ENCODE peak calls at places on chromosomes 12 and 14, in four cellular contexts. K, X, F and J are unnamed samples.

GRCh38 chr12:3551386-3551785 is 60.4 kb downstream of the PRMT8 start:
- DNase-seq in X (no peak), F (no peak), K (no peak), J (peak)

GRCh38 chr12:2894961-2895360 is 4.3 kb downstream of the TULP3 start:
- DNase-seq in F (no peak), X (no peak), K (no peak), J (no peak)

GRCh38 chr14:30484976-30485375 is 74.0 kb upstream of the G2E3 start:
- DNase-seq in K (no peak), F (no peak), X (no peak), J (no peak)

GRCh38 chr12:15049456-15050153 is 76.8 kb downstream of the PDE6H start:
- DNase-seq in X (no peak), F (no peak), K (no peak), J (no peak)

GRCh38 chr14:81727243-81727642 is 193.6 kb upstream of the SEL1L start:
- DNase-seq in X (no peak), K (no peak), F (peak), J (no peak)

GRCh38 chr14:100025111-100025510 is 40.1 kb upstream of the EVL start:
- DNase-seq in X (no peak), F (no peak), K (peak), J (no peak)

GRCh38 chr14:74962493-74962892 is 7.1 kb upstream of the PGF start:
- DNase-seq in X (no peak), K (no peak), F (no peak), J (no peak)

GRCh38 chr12:95763809-95764253 is 26.7 kb downstream of the NTN4 start:
- DNase-seq in K (no peak), F (peak), X (no peak), J (peak)

GRCh38 chr14:81710232-81710845 is 176.7 kb upstream of the SEL1L start:
- DNase-seq in X (no peak), F (peak), K (peak), J (no peak)

GRCh38 chr14:81805785-81806184 is 272.1 kb upstream of the SEL1L start:
- DNase-seq in K (no peak), X (no peak), F (no peak), J (no peak)

GRCh38 chr14:92649934-92650545 is 98.4 kb downstream of the LGMN start:
- DNase-seq in K (no peak), F (no peak), X (peak), J (peak)

GRCh38 chr14:24052656-24053547 is 1.1 kb downstream of the CARMIL3 start:
- DNase-seq in X (no peak), F (peak), K (no peak), J (no peak)

GRCh38 chr12:127957001-127957660 is 309.8 kb upstream of the TMEM132C start:
- DNase-seq in K (no peak), X (no peak), F (no peak), J (no peak)

GRCh38 chr12:51269174-51270066 is 795 bp downstream of the SMAGP start:
- DNase-seq in K (peak), F (peak), X (no peak), J (peak)

GRCh38 chr12:61213646-61214045 is 1046.6 kb upstream of the USP15 start:
- DNase-seq in F (no peak), K (no peak), X (no peak), J (no peak)

GRCh38 chr14:45120109-45120508 is 14.2 kb downstream of the FKBP3 start:
- DNase-seq in F (no peak), K (no peak), X (no peak), J (no peak)

GRCh38 chr12:991350-992278 is 591 bp downstream of the ERC1 start:
- DNase-seq in X (no peak), F (no peak), K (no peak), J (no peak)

GRCh38 chr12:98188649-98189048 is 326.7 kb upstream of the TMPO start:
- DNase-seq in K (peak), X (no peak), F (no peak), J (no peak)

GRCh38 chr12:66087365-66087943 is 43.1 kb downstream of the LLPH start:
- DNase-seq in K (peak), X (no peak), F (peak), J (peak)

GRCh38 chr14:89290813-89291212 is 126.2 kb downstream of the FOXN3 start:
- DNase-seq in X (no peak), K (no peak), F (no peak), J (no peak)

GRCh38 chr12:49662998-49663843 is 39.9 kb downstream of the PRPF40B start:
- DNase-seq in X (no peak), K (peak), F (peak), J (peak)

GRCh38 chr14:101365329-101366158 is 195.8 kb upstream of the DIO3 start:
- DNase-seq in K (no peak), X (no peak), F (no peak), J (no peak)

GRCh38 chr14:67166450-67166853 is 22.8 kb upstream of the GARIN2 start:
- DNase-seq in K (peak), X (no peak), F (peak), J (no peak)

GRCh38 chr12:130087222-130087621 is 75.0 kb upstream of the FZD10 start:
- DNase-seq in K (no peak), F (no peak), X (no peak), J (no peak)

GRCh38 chr12:110354172-110354780 is 49.2 kb downstream of the ANAPC7 start:
- DNase-seq in X (no peak), F (no peak), K (no peak), J (no peak)

GRCh38 chr12:122864894-122865253 is 29.6 kb downstream of the HIP1R start:
- DNase-seq in F (no peak), K (no peak), X (no peak), J (no peak)

GRCh38 chr12:122865268-122866231 is 30.3 kb downstream of the HIP1R start:
- DNase-seq in X (no peak), K (no peak), F (no peak), J (peak)

GRCh38 chr12:122867701-122868461 is 28.0 kb downstream of the VPS37B start:
- DNase-seq in F (peak), X (no peak), K (no peak), J (peak)

GRCh38 chr12:122866950-122867607 is 28.8 kb downstream of the VPS37B start:
- DNase-seq in F (no peak), K (no peak), X (no peak), J (peak)

DNA sequence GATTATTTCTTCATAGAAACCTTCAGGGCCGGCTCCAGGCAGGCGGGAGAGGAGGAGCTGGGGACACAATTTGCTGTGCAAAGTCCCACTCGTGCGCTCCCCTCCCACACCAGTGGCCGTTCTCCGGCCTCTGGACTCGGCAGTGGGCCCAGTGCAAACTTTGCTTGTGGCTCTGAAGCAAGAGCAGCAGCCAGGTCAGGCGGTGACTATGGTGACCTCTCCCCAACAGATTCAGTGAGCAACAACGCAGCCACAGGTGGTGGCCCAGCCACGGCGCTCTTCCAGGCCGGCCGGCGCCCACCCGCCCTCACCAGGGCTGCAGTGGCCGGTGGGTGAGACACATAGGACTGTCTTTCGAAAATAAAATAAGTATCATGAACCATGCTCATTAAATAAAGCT is 29.5 kb downstream of the VPS37B start:
- DNase-seq in F (no peak), K (no peak), X (no peak), J (peak)
- H3K27ac ChIP-seq in F (no peak), K (no peak), X (no peak), J (peak)

GRCh38 chr14:32381869-32382268 is 52.8 kb downstream of the AKAP6 start:
- DNase-seq in X (no peak), K (no peak), F (no peak), J (no peak)
- H3K27ac ChIP-seq in X (no peak), K (no peak), F (no peak), J (no peak)

GRCh38 chr12:79766705-79767464 is 76.1 kb upstream of the PAWR start:
- DNase-seq in X (no peak), F (no peak), K (no peak), J (no peak)

GRCh38 chr12:79773896-79774295 is 83.1 kb upstream of the PAWR start:
- DNase-seq in X (no peak), F (no peak), K (no peak), J (no peak)

GRCh38 chr12:79765157-79765556 is 74.4 kb upstream of the PAWR start:
- DNase-seq in X (no peak), F (no peak), K (no peak), J (no peak)

GRCh38 chr12:79769189-79769859 is 78.6 kb upstream of the PAWR start:
- DNase-seq in F (peak), X (no peak), K (no peak), J (no peak)

GRCh38 chr12:79769860-79770485 is 79.2 kb upstream of the PAWR start:
- DNase-seq in K (no peak), F (no peak), X (no peak), J (no peak)
- H3K27ac ChIP-seq in K (no peak), F (peak), X (no peak), J (peak)

GRCh38 chr14:47857646-47858045 is 182.2 kb upstream of the MDGA2 start:
- DNase-seq in F (no peak), X (no peak), K (peak), J (no peak)

GRCh38 chr14:47863441-47863840 is 188.0 kb upstream of the MDGA2 start:
- DNase-seq in F (no peak), K (no peak), X (no peak), J (no peak)
- H3K27ac ChIP-seq in F (no peak), K (no peak), X (no peak), J (no peak)

DNA sequence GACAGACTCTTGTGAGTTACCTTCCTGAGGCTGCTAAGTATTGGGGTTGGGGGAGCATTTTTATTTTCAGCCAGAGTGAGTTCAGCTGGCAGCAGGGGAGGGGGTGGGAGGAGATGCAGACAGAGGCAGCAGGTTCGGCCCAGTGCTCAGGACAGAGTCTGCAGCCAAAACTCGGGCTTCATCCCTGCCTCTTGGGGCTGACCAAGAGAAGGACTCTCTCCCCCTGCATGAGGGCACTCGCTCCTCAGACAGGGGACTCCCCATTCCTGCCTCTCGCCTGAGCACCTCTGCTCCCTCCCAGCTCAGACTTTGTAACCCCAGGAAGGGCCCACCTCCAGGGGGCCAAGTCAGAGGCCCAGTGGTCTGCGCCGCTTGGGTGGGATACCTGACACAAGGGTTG is 1.1 kb upstream of the AKT1 start:
- DNase-seq in K (no peak), X (no peak), F (no peak), J (no peak)
- H3K27ac ChIP-seq in K (no peak), X (peak), F (peak), J (no peak)